ENCODE peak calls at places on chromosomes 6 and 20, in five cellular contexts. One of them, this sample, is unnamed.

GRCh38 chr6:152509916-152510315 is 127.2 kb downstream of the SYNE1 start:
- DNase-seq in NCI-H69: no peak
- DNase-seq in WTC11: no peak
- DNase-seq in DND-41: no peak
- DNase-seq in foreskin keratinocyte: no peak
- DNase-seq in this sample: no peak

GRCh38 chr20:51388227-51388626 is 154.3 kb downstream of the NFATC2 start:
- DNase-seq in DND-41: no peak
- DNase-seq in NCI-H69: no peak
- DNase-seq in foreskin keratinocyte: peak
- DNase-seq in WTC11: no peak
- DNase-seq in this sample: no peak

GRCh38 chr6:42337985-42338572 is 113.6 kb downstream of the TRERF1 start:
- DNase-seq in DND-41: no peak
- DNase-seq in WTC11: no peak
- DNase-seq in foreskin keratinocyte: no peak
- DNase-seq in NCI-H69: peak
- DNase-seq in this sample: no peak

GRCh38 chr6:20202070-20202658 is 10.1 kb downstream of the MBOAT1 start:
- DNase-seq in foreskin keratinocyte: peak
- DNase-seq in WTC11: no peak
- DNase-seq in DND-41: no peak
- DNase-seq in NCI-H69: peak
- DNase-seq in this sample: no peak

GRCh38 chr20:35355372-35355771 is 56.4 kb downstream of the UQCC1 start:
- DNase-seq in NCI-H69: no peak
- DNase-seq in DND-41: no peak
- DNase-seq in foreskin keratinocyte: no peak
- DNase-seq in WTC11: no peak
- DNase-seq in this sample: no peak

GRCh38 chr6:41560440-41561192 is 14.4 kb downstream of the FOXP4 start:
- DNase-seq in foreskin keratinocyte: no peak
- DNase-seq in WTC11: peak
- DNase-seq in DND-41: peak
- DNase-seq in NCI-H69: peak
- DNase-seq in this sample: no peak

GRCh38 chr6:25637946-25638345 is 14.1 kb upstream of the SCGN start:
- DNase-seq in NCI-H69: peak
- DNase-seq in foreskin keratinocyte: no peak
- DNase-seq in DND-41: no peak
- DNase-seq in WTC11: peak
- DNase-seq in this sample: peak

GRCh38 chr20:41348430-41349172 is 8.0 kb downstream of the LPIN3 start:
- DNase-seq in DND-41: no peak
- DNase-seq in foreskin keratinocyte: no peak
- DNase-seq in WTC11: no peak
- DNase-seq in NCI-H69: no peak
- DNase-seq in this sample: no peak

GRCh38 chr6:42727084-42727601 is 4.7 kb upstream of the PRPH2 start:
- DNase-seq in foreskin keratinocyte: no peak
- DNase-seq in WTC11: peak
- DNase-seq in NCI-H69: no peak
- DNase-seq in DND-41: no peak
- DNase-seq in this sample: no peak

GRCh38 chr6:31558318-31558625 is 10.9 kb downstream of the NFKBIL1 start:
- DNase-seq in WTC11: no peak
- DNase-seq in NCI-H69: no peak
- DNase-seq in foreskin keratinocyte: no peak
- DNase-seq in DND-41: no peak
- DNase-seq in this sample: no peak

GRCh38 chr6:46220351-46221220 is 49.8 kb upstream of the ENPP5 start:
- DNase-seq in foreskin keratinocyte: no peak
- DNase-seq in NCI-H69: no peak
- DNase-seq in DND-41: no peak
- DNase-seq in WTC11: no peak
- DNase-seq in this sample: no peak

GRCh38 chr6:34318492-34319470 is 70.0 kb upstream of the SMIM29 start:
- DNase-seq in DND-41: no peak
- DNase-seq in WTC11: no peak
- DNase-seq in NCI-H69: no peak
- DNase-seq in foreskin keratinocyte: no peak
- DNase-seq in this sample: no peak

GRCh38 chr20:34999021-34999451 is 43.4 kb downstream of the MYH7B start:
- DNase-seq in foreskin keratinocyte: no peak
- DNase-seq in NCI-H69: no peak
- DNase-seq in WTC11: no peak
- DNase-seq in DND-41: no peak
- DNase-seq in this sample: no peak

GRCh38 chr6:140970485-140970884 is 1162.2 kb upstream of the GJE1 start:
- DNase-seq in foreskin keratinocyte: no peak
- DNase-seq in DND-41: no peak
- DNase-seq in WTC11: no peak
- DNase-seq in NCI-H69: no peak
- DNase-seq in this sample: no peak

GRCh38 chr6:160933256-160933655 is 58.3 kb upstream of the MAP3K4 start:
- DNase-seq in WTC11: peak
- DNase-seq in NCI-H69: peak
- DNase-seq in DND-41: no peak
- DNase-seq in foreskin keratinocyte: no peak
- DNase-seq in this sample: no peak

GRCh38 chr6:137056121-137056880 is 11.5 kb upstream of the IL20RA start:
- DNase-seq in NCI-H69: peak
- DNase-seq in foreskin keratinocyte: peak
- DNase-seq in DND-41: no peak
- DNase-seq in WTC11: no peak
- DNase-seq in this sample: peak

GRCh38 chr6:15987569-15987968 is 141.3 kb upstream of the MYLIP start:
- DNase-seq in WTC11: no peak
- DNase-seq in foreskin keratinocyte: no peak
- DNase-seq in NCI-H69: peak
- DNase-seq in DND-41: no peak
- DNase-seq in this sample: peak

GRCh38 chr6:144023216-144023615 is 15.2 kb upstream of the PLAGL1 start:
- DNase-seq in DND-41: no peak
- DNase-seq in WTC11: no peak
- DNase-seq in foreskin keratinocyte: no peak
- DNase-seq in NCI-H69: no peak
- DNase-seq in this sample: no peak